ENCODE peak calls at places on chromosomes 6 and 20, in four cellular contexts. P, V, D and N are unnamed samples.

GRCh38 chr6:151765444-151765886 is 42.0 kb upstream of the ESR1 start:
- DNase-seq in P (peak), V (no peak), D (peak), N (peak)

GRCh38 chr6:100132005-100132404 is 138.0 kb upstream of the MCHR2 start:
- DNase-seq in P (no peak), V (no peak), D (no peak), N (no peak)

GRCh38 chr20:38143646-38144554 is 21.2 kb downstream of the TGM2 start:
- DNase-seq in P (peak), V (no peak), D (peak), N (peak)

GRCh38 chr6:137864812-137865508 is 2.1 kb upstream of the TNFAIP3 start:
- DNase-seq in P (no peak), V (no peak), D (no peak), N (no peak)

GRCh38 chr6:82506526-82506925 is 142.9 kb downstream of the TPBG start:
- DNase-seq in P (no peak), V (no peak), D (no peak), N (peak)

GRCh38 chr20:38337561-38338140 is 8.6 kb upstream of the LBP start:
- DNase-seq in P (peak), V (no peak), D (no peak), N (peak)

GRCh38 chr6:20511858-20512257 is 22.4 kb upstream of the CDKAL1 start:
- DNase-seq in P (no peak), V (no peak), D (no peak), N (no peak)

GRCh38 chr6:165889636-165890403 is 226.8 kb upstream of the PDE10A start:
- DNase-seq in P (peak), V (no peak), D (no peak), N (peak)

GRCh38 chr6:11042750-11043551 is 1.2 kb downstream of the ELOVL2 start:
- DNase-seq in P (no peak), V (no peak), D (no peak), N (peak)

GRCh38 chr20:63124092-63124781 is 91.7 kb downstream of the YTHDF1 start:
- DNase-seq in P (no peak), V (peak), D (no peak), N (peak)

GRCh38 chr6:169960003-169960344 is 208.6 kb downstream of the ERMARD start:
- DNase-seq in P (no peak), V (no peak), D (no peak), N (no peak)

GRCh38 chr6:169956580-169956979 is 205.2 kb downstream of the ERMARD start:
- DNase-seq in P (no peak), V (no peak), D (no peak), N (no peak)

GRCh38 chr6:169959129-169960002 is 207.9 kb downstream of the ERMARD start:
- DNase-seq in P (no peak), V (no peak), D (no peak), N (no peak)

GRCh38 chr6:169957351-169957963 is 206.0 kb downstream of the ERMARD start:
- DNase-seq in P (no peak), V (no peak), D (no peak), N (no peak)

GRCh38 chr6:169958510-169958909 is 207.1 kb downstream of the ERMARD start:
- DNase-seq in P (no peak), V (no peak), D (no peak), N (no peak)
- TF ChIP-seq CTCF in P (no peak), V (no peak), D (no peak), N (no peak)

GRCh38 chr6:158835616-158836221 is 16.6 kb upstream of the EZR start:
- DNase-seq in P (no peak), V (peak), D (no peak), N (peak)
- H3K4me3 ChIP-seq in P (no peak), V (peak), D (no peak), N (peak)

GRCh38 chr6:149823013-149823412 is 41.1 kb downstream of the LRP11 start:
- DNase-seq in P (no peak), V (no peak), D (no peak), N (no peak)
- TF ChIP-seq CTCF in P (peak), V (no peak), D (no peak), N (no peak)

GRCh38 chr6:111724505-111724904 is 118.8 kb upstream of the TRAF3IP2 start:
- DNase-seq in P (no peak), V (no peak), D (no peak), N (no peak)

GRCh38 chr6:111723412-111723970 is 117.8 kb upstream of the TRAF3IP2 start:
- DNase-seq in P (no peak), V (no peak), D (no peak), N (no peak)

GRCh38 chr6:111725446-111726112 is 119.9 kb upstream of the TRAF3IP2 start:
- DNase-seq in P (no peak), V (no peak), D (no peak), N (no peak)

GRCh38 chr6:111722220-111722731 is 116.6 kb upstream of the TRAF3IP2 start:
- DNase-seq in P (peak), V (no peak), D (peak), N (peak)

GRCh38 chr6:111724039-111724438 is 118.4 kb upstream of the TRAF3IP2 start:
- DNase-seq in P (no peak), V (no peak), D (no peak), N (no peak)
- H3K4me3 ChIP-seq in P (no peak), V (no peak), D (no peak), N (no peak)